ENCODE peak calls at places on chromosomes 2 and 18, in six cellular contexts. G, P, H, B, D and Y are unnamed samples. For H3K4me1, the result is how much of the 10 kb centered on the place peaks cover.

GRCh38 chr2:192286093-192286701 is 91.5 kb upstream of the TMEFF2 start:
- DNase-seq in G (no peak), P (peak), H (no peak), B (no peak), D (no peak), Y (no peak)

GRCh38 chr2:148865515-148865914 is 9.5 kb upstream of the KIF5C start:
- DNase-seq in G (no peak), P (no peak), H (no peak), B (no peak), D (no peak), Y (no peak)

GRCh38 chr2:101418704-101419663 is 31.7 kb upstream of the CREG2 start:
- DNase-seq in G (peak), P (peak), H (no peak), B (peak), D (peak), Y (peak)

GRCh38 chr2:128309341-128310093 is 9.2 kb downstream of the HS6ST1 start:
- DNase-seq in G (peak), P (peak), H (peak), B (peak), D (peak), Y (peak)

GRCh38 chr2:241608881-241609280 is 28.1 kb downstream of the THAP4 start:
- DNase-seq in G (no peak), P (no peak), H (no peak), B (no peak), D (no peak), Y (no peak)

GRCh38 chr2:28469947-28470585 is 25.8 kb upstream of the PLB1 start:
- DNase-seq in G (no peak), P (no peak), H (no peak), B (no peak), D (no peak), Y (no peak)

GRCh38 chr2:146940016-146940685 is 904.7 kb upstream of the ACVR2A start:
- DNase-seq in G (no peak), P (no peak), H (no peak), B (no peak), D (no peak), Y (no peak)

GRCh38 chr2:149872041-149872440 is 284.5 kb upstream of the MMADHC start:
- DNase-seq in G (no peak), P (no peak), H (no peak), B (no peak), D (no peak), Y (no peak)

GRCh38 chr18:22539045-22539444 is 121.3 kb upstream of the CTAGE1 start:
- DNase-seq in G (no peak), P (no peak), H (no peak), B (no peak), D (peak), Y (peak)

GRCh38 chr2:23447405-23447804 is 62.4 kb downstream of the KLHL29 start:
- DNase-seq in G (no peak), P (no peak), H (no peak), B (no peak), D (no peak), Y (no peak)

GRCh38 chr18:35355140-35355618 is 11.0 kb upstream of the ZNF24 start:
- DNase-seq in G (peak), P (peak), H (peak), B (peak), D (peak), Y (peak)

GRCh38 chr2:67726416-67726815 is 329.3 kb downstream of the ETAA1 start:
- DNase-seq in G (no peak), P (no peak), H (no peak), B (no peak), D (no peak), Y (no peak)

GRCh38 chr18:12238861-12239260 is 15.3 kb upstream of the CIDEA start:
- DNase-seq in G (no peak), P (peak), H (no peak), B (no peak), D (no peak), Y (no peak)

GRCh38 chr18:56517181-56517580 is 121.2 kb downstream of the TXNL1 start:
- DNase-seq in G (no peak), P (no peak), H (no peak), B (no peak), D (no peak), Y (no peak)

GRCh38 chr18:55651236-55651635 is 63.2 kb upstream of the TCF4 start:
- DNase-seq in G (no peak), P (no peak), H (no peak), B (no peak), D (no peak), Y (no peak)

GRCh38 chr2:106638043-106638442 is 150.9 kb downstream of the CD8B2 start:
- DNase-seq in G (peak), P (peak), H (no peak), B (no peak), D (no peak), Y (no peak)

GRCh38 chr2:9273496-9273895 is 66.9 kb downstream of the ASAP2 start:
- DNase-seq in G (no peak), P (no peak), H (no peak), B (no peak), D (no peak), Y (no peak)

GRCh38 chr2:168705534-168706470 is 96.6 kb upstream of the NOSTRIN start:
- DNase-seq in G (peak), P (peak), H (no peak), B (no peak), D (no peak), Y (no peak)

GRCh38 chr18:48719988-48720654 is 181.3 kb downstream of the CTIF start:
- DNase-seq in G (peak), P (peak), H (no peak), B (peak), D (no peak), Y (peak)

GRCh38 chr18:5890261-5890605 is 5.1 kb downstream of the TMEM200C start:
- DNase-seq in G (no peak), P (no peak), H (no peak), B (peak), D (peak), Y (no peak)

GRCh38 chr2:58401936-58402335 is 160.8 kb upstream of the FANCL start:
- DNase-seq in G (no peak), P (no peak), H (no peak), B (no peak), D (no peak), Y (no peak)

GRCh38 chr2:218877331-218877730 is 3.3 kb upstream of the WNT10A start:
- DNase-seq in G (no peak), P (no peak), H (no peak), B (no peak), D (no peak), Y (no peak)

GRCh38 chr2:88126772-88127637 is 857 bp downstream of the FABP1 start:
- DNase-seq in G (no peak), P (no peak), H (no peak), B (no peak), D (no peak), Y (no peak)

GRCh38 chr2:209872675-209873074 is 101.0 kb downstream of the UNC80 start:
- DNase-seq in G (no peak), P (no peak), H (peak), B (peak), D (peak), Y (no peak)

GRCh38 chr18:10558967-10559298 is 33.1 kb downstream of the NAPG start:
- DNase-seq in G (no peak), P (no peak), H (no peak), B (no peak), D (no peak), Y (no peak)

GRCh38 chr2:207484444-207485391 is 45.0 kb upstream of the CREB1 start:
- DNase-seq in G (no peak), P (no peak), H (no peak), B (no peak), D (peak), Y (no peak)

GRCh38 chr2:157777425-157777824 is 98.7 kb downstream of the ACVR1 start:
- DNase-seq in G (peak), P (peak), H (peak), B (peak), D (peak), Y (no peak)

GRCh38 chr18:60249388-60249787 is 123.2 kb downstream of the MC4R start:
- DNase-seq in G (no peak), P (no peak), H (no peak), B (no peak), D (no peak), Y (no peak)

GRCh38 chr18:3209859-3210569 is 9.8 kb downstream of the MYOM1 start:
- DNase-seq in G (no peak), P (no peak), H (no peak), B (no peak), D (no peak), Y (no peak)

GRCh38 chr2:217223222-217223930 is 363.5 kb upstream of the TNP1 start:
- DNase-seq in G (no peak), P (peak), H (no peak), B (peak), D (no peak), Y (no peak)

GRCh38 chr2:172734711-172735645 is 667 bp upstream of the RAPGEF4 start:
- DNase-seq in G (no peak), P (no peak), H (no peak), B (no peak), D (peak), Y (no peak)

GRCh38 chr2:45494275-45494977 is 116.6 kb downstream of the SRBD1 start:
- DNase-seq in G (peak), P (peak), H (no peak), B (no peak), D (no peak), Y (no peak)

GRCh38 chr2:50719837-50720694 is 311.9 kb downstream of the NRXN1 start:
- DNase-seq in G (no peak), P (no peak), H (no peak), B (no peak), D (no peak), Y (no peak)

GRCh38 chr2:236823230-236823629 is 253.6 kb downstream of the ACKR3 start:
- DNase-seq in G (no peak), P (no peak), H (no peak), B (no peak), D (no peak), Y (no peak)

GRCh38 chr2:240154606-240155005 is 14.1 kb upstream of the OTOS start:
- DNase-seq in G (no peak), P (no peak), H (no peak), B (no peak), D (no peak), Y (no peak)

GRCh38 chr2:25310965-25311865 is 30.5 kb downstream of the DNMT3A start:
- DNase-seq in G (no peak), P (no peak), H (no peak), B (peak), D (peak), Y (no peak)

GRCh38 chr2:173965372-173966025 is at the start of gene SP3:
- DNase-seq in G (peak), P (peak), H (peak), B (peak), D (peak), Y (peak)
- TF ChIP-seq POLR2A in G (peak), P (no peak), H (peak), B (peak), D (peak), Y (peak)

GRCh38 chr2:64850641-64851040 is 138.6 kb upstream of the SLC1A4 start:
- DNase-seq in G (no peak), P (no peak), H (no peak), B (no peak), D (no peak), Y (no peak)
- H3K27ac ChIP-seq in G (no peak), P (no peak), H (no peak), B (no peak), D (no peak), Y (no peak)

GRCh38 chr18:76566987-76567386 is 71.9 kb upstream of the ZNF516 start:
- DNase-seq in G (no peak), P (no peak), H (no peak), B (no peak), D (no peak), Y (no peak)
- H3K4me1 ChIP-seq in G (under half), P (under half), H (under half), B (under half), D (under half), Y (under half)

GRCh38 chr2:136117909-136118818 is at the start of gene CXCR4:
- DNase-seq in G (peak), P (peak), H (peak), B (peak), D (peak), Y (no peak)
- TF ChIP-seq POLR2A in G (no peak), P (no peak), H (no peak), B (peak), D (peak), Y (peak)

DNA sequence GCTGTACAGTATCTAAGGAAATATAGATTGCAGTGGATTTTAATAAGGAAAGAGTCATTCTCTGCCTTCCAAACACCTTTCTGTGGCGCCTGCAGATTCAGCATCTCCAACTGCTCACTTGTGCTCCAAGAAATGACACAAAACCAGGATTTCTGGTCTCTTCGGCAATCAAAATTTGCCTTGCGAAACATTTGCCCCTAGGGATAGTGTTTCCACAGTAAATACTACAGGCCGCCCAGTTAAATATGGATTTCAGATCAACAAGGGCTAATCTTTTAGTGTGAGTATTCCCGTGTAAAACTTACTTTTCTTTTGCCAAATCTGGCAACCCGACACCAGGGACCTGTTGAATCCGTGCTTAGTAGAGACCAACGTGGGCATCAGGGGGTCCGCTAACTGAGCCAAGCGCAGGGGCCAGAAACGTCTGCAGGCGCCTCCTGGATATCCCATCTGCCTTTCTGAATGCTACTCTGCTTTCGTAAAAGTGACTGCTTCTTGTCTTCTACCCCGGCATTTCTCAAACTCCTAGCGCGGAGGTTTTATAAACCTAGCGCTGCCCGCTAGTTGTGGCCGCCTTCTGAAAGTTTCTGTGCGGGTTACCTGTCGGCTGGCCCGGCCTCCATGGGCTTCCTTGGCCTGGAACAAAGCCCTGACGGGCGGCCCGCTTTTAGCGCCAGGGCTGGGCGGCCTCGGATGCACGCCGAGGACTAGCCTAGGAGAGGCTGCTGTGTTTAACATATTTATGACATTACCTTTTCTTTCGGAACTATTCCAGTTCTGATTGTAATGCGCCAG is 2.5 kb downstream of the CYP1B1 start:
- DNase-seq in G (no peak), P (no peak), H (no peak), B (no peak), D (no peak), Y (peak)
- H3K27ac ChIP-seq in G (no peak), P (no peak), H (peak), B (peak), D (no peak), Y (peak)

DNA sequence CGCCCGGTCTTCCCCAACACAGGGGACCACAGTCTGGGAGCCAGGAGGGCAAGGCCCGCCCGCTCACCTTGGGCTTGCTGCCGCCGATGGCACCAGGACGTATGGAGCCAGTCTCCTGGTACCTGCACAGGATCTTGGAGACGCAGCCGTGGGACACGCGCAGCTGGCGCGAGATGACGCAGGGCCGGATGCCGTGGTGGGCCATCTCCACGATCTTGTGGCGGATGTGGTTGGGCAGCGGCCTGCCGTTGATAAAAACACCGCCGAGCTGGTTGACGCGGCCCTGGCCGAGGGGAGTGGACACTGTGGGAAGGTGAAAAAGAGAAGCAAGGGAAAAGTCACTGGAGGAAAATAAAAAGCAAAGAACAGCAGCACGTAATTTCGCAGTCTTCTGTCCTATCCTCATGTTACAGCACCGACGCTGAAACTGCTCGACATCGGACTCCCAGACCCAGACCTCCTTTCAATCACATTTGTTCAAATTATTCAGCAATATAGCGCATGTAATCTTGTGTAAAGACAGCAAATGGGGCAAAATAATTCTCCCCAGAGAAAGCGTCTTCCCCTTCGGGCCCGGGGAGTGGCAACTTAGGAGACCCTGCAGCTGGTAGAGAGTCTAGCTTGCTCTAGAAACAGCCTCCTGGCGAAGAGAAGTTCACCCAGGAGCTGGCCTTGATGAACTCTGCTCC is 1.7 kb downstream of the PAX3 start:
- DNase-seq in G (no peak), P (no peak), H (no peak), B (no peak), D (no peak), Y (no peak)
- H3K4me1 ChIP-seq in G (under half), P (under half), H (under half), B (under half), D (under half), Y (under half)

DNA sequence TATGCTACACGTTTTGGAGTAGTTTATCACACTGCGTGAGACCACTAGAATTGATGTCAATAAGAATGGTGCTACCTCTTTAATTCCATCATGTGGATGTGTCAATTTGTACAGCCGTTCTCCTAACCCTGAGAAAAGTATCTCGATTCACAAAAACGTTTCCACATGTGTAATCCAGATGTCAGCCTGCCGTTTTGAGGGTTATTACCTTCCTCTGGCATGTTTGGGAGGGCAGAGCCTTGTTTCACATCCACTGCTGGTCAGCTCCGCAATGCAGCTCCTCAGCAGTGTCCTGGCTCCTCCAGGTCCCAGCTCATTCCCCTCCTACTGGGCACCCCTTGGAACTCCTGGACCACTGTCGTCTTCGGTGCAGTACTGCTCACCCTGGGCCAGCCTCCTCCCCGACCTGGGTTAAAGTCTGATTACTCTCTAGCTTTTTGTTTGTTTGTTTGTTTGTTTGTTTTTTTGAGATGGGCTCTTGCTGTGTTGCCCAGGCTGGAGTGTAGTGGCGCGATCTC is 34.6 kb downstream of the COPS7B start:
- DNase-seq in G (no peak), P (no peak), H (no peak), B (no peak), D (no peak), Y (no peak)
- TF ChIP-seq POLR2A in G (no peak), P (no peak), H (no peak), B (no peak), D (no peak), Y (no peak)

GRCh38 chr2:216082805-216083204 is 1.1 kb downstream of the TMEM169 start:
- DNase-seq in G (no peak), P (peak), H (no peak), B (no peak), D (no peak), Y (no peak)
- H3K27ac ChIP-seq in G (no peak), P (no peak), H (no peak), B (no peak), D (no peak), Y (no peak)

DNA sequence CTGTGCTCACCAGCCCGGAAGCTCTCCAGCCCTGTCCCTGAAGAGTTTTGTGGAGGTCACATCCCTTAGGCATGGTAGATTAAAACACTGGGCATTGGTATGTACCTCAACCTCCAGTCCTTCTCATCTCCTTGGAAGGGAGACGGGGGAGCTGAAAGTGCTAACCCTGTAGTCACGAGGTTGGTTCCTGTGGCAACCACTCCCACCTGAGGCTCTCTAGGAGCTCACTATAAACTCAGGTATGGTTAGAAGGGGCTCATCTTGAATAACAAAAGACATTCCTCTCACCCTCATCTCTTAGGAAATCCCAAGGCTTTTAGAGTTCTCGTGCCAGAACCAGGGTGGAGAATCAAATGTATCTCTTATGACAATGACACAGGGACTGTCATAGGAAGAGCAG is 43.0 kb upstream of the MGAT4A start:
- DNase-seq in G (no peak), P (no peak), H (no peak), B (no peak), D (no peak), Y (no peak)
- H3K4me1 ChIP-seq in G (under half), P (under half), H (under half), B (under half), D (under half), Y (under half)

GRCh38 chr18:59068672-59069071 is 71.0 kb upstream of the SEC11C start:
- DNase-seq in G (no peak), P (no peak), H (no peak), B (no peak), D (no peak), Y (no peak)

GRCh38 chr18:59075923-59076322 is 63.8 kb upstream of the SEC11C start:
- DNase-seq in G (no peak), P (no peak), H (no peak), B (no peak), D (no peak), Y (no peak)

GRCh38 chr18:59067873-59068272 is 71.8 kb upstream of the SEC11C start:
- DNase-seq in G (no peak), P (peak), H (no peak), B (no peak), D (peak), Y (no peak)

GRCh38 chr18:59070181-59070912 is 69.3 kb upstream of the SEC11C start:
- DNase-seq in G (peak), P (peak), H (peak), B (peak), D (peak), Y (peak)

GRCh38 chr18:59072727-59073421 is 66.8 kb upstream of the SEC11C start:
- DNase-seq in G (no peak), P (no peak), H (no peak), B (no peak), D (no peak), Y (no peak)
- TF ChIP-seq POLR2A in G (no peak), P (no peak), H (no peak), B (no peak), D (no peak), Y (no peak)